ENCODE peak calls at places on chromosomes 16 and 17, in eight cellular contexts. X, U, C, S, F, D, J and G are unnamed samples.

GRCh38 chr16:17224859-17225258 is 245.9 kb downstream of the XYLT1 start:
- DNase-seq in X (peak; percentile 1), U (no peak), C (no peak), S (no peak), F (peak; percentile 73), D (no peak), J (peak; percentile 29), G (no peak)

GRCh38 chr16:49748322-49748721 is 107.6 kb downstream of the ZNF423 start:
- DNase-seq in X (peak; percentile 51), U (no peak), C (no peak), S (no peak), F (no peak), D (no peak), J (no peak), G (no peak)

GRCh38 chr16:54438469-54438868 is 151.9 kb upstream of the IRX3 start:
- DNase-seq in X (no peak), U (no peak), C (no peak), S (no peak), F (no peak), D (no peak), J (no peak), G (no peak)

GRCh38 chr17:60555786-60556185 is 29.7 kb upstream of the APPBP2 start:
- DNase-seq in X (no peak), U (no peak), C (no peak), S (no peak), F (no peak), D (no peak), J (no peak), G (no peak)

GRCh38 chr17:61247438-61247837 is 152.2 kb upstream of the TBX2 start:
- DNase-seq in X (peak; percentile 89), U (peak; percentile 87), C (no peak), S (no peak), F (peak; percentile 48), D (no peak), J (no peak), G (no peak)

GRCh38 chr17:36034127-36034526 is 16.4 kb upstream of the CCL23 start:
- DNase-seq in X (no peak), U (no peak), C (no peak), S (no peak), F (no peak), D (no peak), J (no peak), G (no peak)

GRCh38 chr17:180380-181212 is 854 bp downstream of the DOC2B start:
- DNase-seq in X (no peak), U (no peak), C (no peak), S (peak; percentile 18), F (no peak), D (no peak), J (no peak), G (no peak)

GRCh38 chr17:77374170-77374936 is 233.6 kb downstream of the SEC14L1 start:
- DNase-seq in X (peak; percentile 91), U (peak; percentile 65), C (peak; percentile 61), S (peak; percentile 25), F (peak; percentile 75), D (peak; percentile 73), J (peak; percentile 78), G (no peak)

GRCh38 chr16:17374668-17375255 is 96.0 kb downstream of the XYLT1 start:
- DNase-seq in X (no peak), U (no peak), C (no peak), S (no peak), F (no peak), D (no peak), J (no peak), G (no peak)

GRCh38 chr16:180101-180920 is at the start of gene HBQ1:
- DNase-seq in X (peak; percentile 18), U (no peak), C (no peak), S (no peak), F (peak; percentile 53), D (no peak), J (peak; percentile 20), G (no peak)

GRCh38 chr17:21676281-21677111 is 15.8 kb upstream of the KCNJ18 start:
- DNase-seq in X (no peak), U (no peak), C (no peak), S (no peak), F (no peak), D (no peak), J (no peak), G (no peak)

GRCh38 chr16:86285938-86286921 is 224.1 kb upstream of the FOXF1 start:
- DNase-seq in X (no peak), U (no peak), C (no peak), S (no peak), F (no peak), D (no peak), J (no peak), G (no peak)

GRCh38 chr16:11580451-11581086 is 6.2 kb downstream of the LITAF start:
- DNase-seq in X (no peak), U (no peak), C (no peak), S (no peak), F (no peak), D (peak; percentile 35), J (no peak), G (no peak)

GRCh38 chr16:30503403-30504296 is 22.7 kb downstream of the ZNF768 start:
- DNase-seq in X (no peak), U (no peak), C (no peak), S (no peak), F (no peak), D (no peak), J (no peak), G (no peak)

GRCh38 chr16:35196313-35196712 is 1736.9 kb downstream of the TP53TG3F start:
- DNase-seq in X (no peak), U (no peak), C (no peak), S (no peak), F (no peak), D (no peak), J (no peak), G (no peak)

GRCh38 chr17:49925916-49926315 is 43.1 kb upstream of the DLX4 start:
- DNase-seq in X (no peak), U (no peak), C (no peak), S (no peak), F (no peak), D (no peak), J (no peak), G (no peak)

GRCh38 chr16:57600048-57600835 is 28.2 kb upstream of the ADGRG1 start:
- DNase-seq in X (peak; percentile 63), U (no peak), C (no peak), S (no peak), F (peak; percentile 51), D (peak; percentile 83), J (no peak), G (no peak)

GRCh38 chr17:77455111-77455877 is 314.5 kb downstream of the SEC14L1 start:
- DNase-seq in X (peak; percentile 92), U (no peak), C (no peak), S (no peak), F (no peak), D (no peak), J (no peak), G (no peak)

GRCh38 chr17:17439971-17440843 is 36.6 kb upstream of the MED9 start:
- DNase-seq in X (peak; percentile 65), U (no peak), C (peak; percentile 72), S (no peak), F (no peak), D (peak; percentile 78), J (peak; percentile 79), G (peak; percentile 31)

GRCh38 chr16:88309905-88310259 is 72.9 kb upstream of the ZNF469 start:
- DNase-seq in X (no peak), U (no peak), C (no peak), S (no peak), F (no peak), D (no peak), J (no peak), G (no peak)

GRCh38 chr16:11806721-11807120 is 9.7 kb upstream of the ZC3H7A start:
- DNase-seq in X (peak; percentile 83), U (no peak), C (no peak), S (no peak), F (peak; percentile 30), D (no peak), J (no peak), G (no peak)

GRCh38 chr17:66944365-66945203 is 19.9 kb upstream of the CACNG4 start:
- DNase-seq in X (peak; percentile 8), U (no peak), C (no peak), S (no peak), F (no peak), D (no peak), J (no peak), G (no peak)

GRCh38 chr16:81491522-81492188 is 47.0 kb downstream of the CMIP start:
- DNase-seq in X (no peak), U (no peak), C (no peak), S (no peak), F (peak; percentile 62), D (peak; percentile 14), J (no peak), G (no peak)

GRCh38 chr17:49975531-49975930 is 6.5 kb downstream of the DLX4 start:
- DNase-seq in X (no peak), U (no peak), C (no peak), S (no peak), F (no peak), D (no peak), J (no peak), G (no peak)

GRCh38 chr16:80174416-80174815 is 366.4 kb upstream of the DYNLRB2 start:
- DNase-seq in X (peak; percentile 87), U (no peak), C (no peak), S (no peak), F (peak; percentile 88), D (no peak), J (no peak), G (no peak)

GRCh38 chr16:89113661-89114060 is 20.0 kb downstream of the ACSF3 start:
- DNase-seq in X (no peak), U (no peak), C (no peak), S (no peak), F (no peak), D (peak; percentile 37), J (no peak), G (no peak)

GRCh38 chr16:12639044-12639443 is 164.6 kb downstream of the CPPED1 start:
- DNase-seq in X (peak; percentile 61), U (no peak), C (no peak), S (no peak), F (peak; percentile 75), D (no peak), J (no peak), G (no peak)

GRCh38 chr17:35372846-35373531 is 432 bp downstream of the SLFN11 start:
- DNase-seq in X (no peak), U (no peak), C (peak; percentile 29), S (no peak), F (peak; percentile 7), D (peak; percentile 39), J (peak; percentile 30), G (no peak)

GRCh38 chr17:72176902-72177660 is 56.3 kb downstream of the SOX9 start:
- DNase-seq in X (no peak), U (no peak), C (no peak), S (no peak), F (no peak), D (peak; percentile 44), J (no peak), G (no peak)